ENCODE peak calls at places on chromosomes 13 and 19, in six cellular contexts. One of them, this sample, is unnamed. For H3K9me3 and H3K36me3, the result is how much of the 10 kb centered on the place peaks cover.

GRCh38 chr13:62706035-62706434 is 1290.4 kb upstream of the PCDH20 start:
- DNase-seq in stomach: no peak
- DNase-seq in endothelial cell of umbilical vein: no peak
- DNase-seq in endodermal cell: no peak
- DNase-seq in DND-41: no peak
- DNase-seq in breast epithelium: no peak
- DNase-seq in this sample: no peak

GRCh38 chr19:33189453-33189852 is 4.7 kb upstream of the LRP3 start:
- DNase-seq in breast epithelium: no peak
- DNase-seq in DND-41: no peak
- DNase-seq in endothelial cell of umbilical vein: no peak
- DNase-seq in endodermal cell: peak
- DNase-seq in stomach: no peak
- DNase-seq in this sample: no peak

GRCh38 chr19:8638078-8638619 is 7.7 kb downstream of the NFILZ start:
- DNase-seq in endodermal cell: no peak
- DNase-seq in breast epithelium: no peak
- DNase-seq in DND-41: no peak
- DNase-seq in stomach: peak
- DNase-seq in endothelial cell of umbilical vein: no peak
- DNase-seq in this sample: no peak

GRCh38 chr19:3873151-3873550 is 4.3 kb upstream of the ZFR2 start:
- DNase-seq in stomach: no peak
- DNase-seq in endodermal cell: no peak
- DNase-seq in breast epithelium: no peak
- DNase-seq in DND-41: no peak
- DNase-seq in endothelial cell of umbilical vein: no peak
- DNase-seq in this sample: no peak

GRCh38 chr13:30410705-30411125 is 11.6 kb upstream of the UBE2L5 start:
- DNase-seq in stomach: no peak
- DNase-seq in breast epithelium: no peak
- DNase-seq in endodermal cell: no peak
- DNase-seq in endothelial cell of umbilical vein: no peak
- DNase-seq in DND-41: no peak
- DNase-seq in this sample: no peak

GRCh38 chr19:43425567-43426392 is 11.1 kb downstream of the TEX101 start:
- DNase-seq in endodermal cell: peak
- DNase-seq in DND-41: no peak
- DNase-seq in endothelial cell of umbilical vein: no peak
- DNase-seq in stomach: peak
- DNase-seq in breast epithelium: peak
- DNase-seq in this sample: no peak

GRCh38 chr19:4988770-4989251 is 19.9 kb downstream of the KDM4B start:
- DNase-seq in stomach: no peak
- DNase-seq in endodermal cell: peak
- DNase-seq in DND-41: no peak
- DNase-seq in breast epithelium: no peak
- DNase-seq in endothelial cell of umbilical vein: no peak
- DNase-seq in this sample: peak

GRCh38 chr19:41977916-41978315 is 16.1 kb downstream of the ATP1A3 start:
- DNase-seq in breast epithelium: no peak
- DNase-seq in endothelial cell of umbilical vein: no peak
- DNase-seq in DND-41: no peak
- DNase-seq in endodermal cell: no peak
- DNase-seq in stomach: no peak
- DNase-seq in this sample: no peak

GRCh38 chr13:75761373-75761772 is 125.2 kb downstream of the LMO7 start:
- DNase-seq in stomach: no peak
- DNase-seq in breast epithelium: no peak
- DNase-seq in endodermal cell: no peak
- DNase-seq in DND-41: no peak
- DNase-seq in endothelial cell of umbilical vein: no peak
- DNase-seq in this sample: no peak

DNA sequence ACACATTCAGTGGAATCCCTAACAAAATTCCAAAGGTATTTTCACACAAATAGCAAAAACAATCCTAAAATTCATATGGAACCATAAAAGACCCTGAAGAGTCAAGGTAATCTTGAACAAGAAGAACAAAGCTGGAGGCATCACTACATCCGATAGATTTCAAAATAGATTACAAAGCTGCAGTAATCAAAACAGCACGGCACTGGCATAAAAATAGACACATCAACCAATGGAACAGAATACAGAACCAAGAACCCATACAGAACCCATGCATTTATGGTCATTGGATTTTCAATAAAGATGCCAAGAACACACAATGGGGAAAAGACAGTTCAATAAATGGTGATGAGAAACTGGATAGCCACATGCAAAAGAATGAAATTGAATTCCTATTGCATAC is 32.5 kb downstream of the ZNF566 start:
- DNase-seq in endothelial cell of umbilical vein: no peak
- DNase-seq in DND-41: no peak
- DNase-seq in breast epithelium: no peak
- DNase-seq in endodermal cell: no peak
- DNase-seq in stomach: no peak
- DNase-seq in this sample: no peak
- H3K9me3 ChIP-seq in endothelial cell of umbilical vein: under half
- H3K9me3 ChIP-seq in DND-41: under half
- H3K9me3 ChIP-seq in breast epithelium: half or more
- H3K9me3 ChIP-seq in endodermal cell: half or more
- H3K9me3 ChIP-seq in stomach: half or more
- H3K9me3 ChIP-seq in this sample: under half

GRCh38 chr19:44848036-44848804 is 2.1 kb downstream of the NECTIN2 start:
- DNase-seq in endothelial cell of umbilical vein: peak
- DNase-seq in stomach: no peak
- DNase-seq in endodermal cell: peak
- DNase-seq in breast epithelium: no peak
- DNase-seq in DND-41: no peak
- DNase-seq in this sample: no peak

GRCh38 chr19:44848805-44849457 is 2.8 kb downstream of the NECTIN2 start:
- DNase-seq in stomach: no peak
- DNase-seq in endodermal cell: peak
- DNase-seq in DND-41: no peak
- DNase-seq in breast epithelium: no peak
- DNase-seq in endothelial cell of umbilical vein: peak
- DNase-seq in this sample: no peak

GRCh38 chr19:44847144-44848035 is 1.3 kb downstream of the NECTIN2 start:
- DNase-seq in DND-41: no peak
- DNase-seq in endodermal cell: peak
- DNase-seq in breast epithelium: peak
- DNase-seq in endothelial cell of umbilical vein: peak
- DNase-seq in stomach: peak
- DNase-seq in this sample: peak

GRCh38 chr19:44851427-44851826 is 5.3 kb downstream of the NECTIN2 start:
- DNase-seq in breast epithelium: no peak
- DNase-seq in endothelial cell of umbilical vein: no peak
- DNase-seq in DND-41: no peak
- DNase-seq in stomach: no peak
- DNase-seq in endodermal cell: no peak
- DNase-seq in this sample: no peak

DNA sequence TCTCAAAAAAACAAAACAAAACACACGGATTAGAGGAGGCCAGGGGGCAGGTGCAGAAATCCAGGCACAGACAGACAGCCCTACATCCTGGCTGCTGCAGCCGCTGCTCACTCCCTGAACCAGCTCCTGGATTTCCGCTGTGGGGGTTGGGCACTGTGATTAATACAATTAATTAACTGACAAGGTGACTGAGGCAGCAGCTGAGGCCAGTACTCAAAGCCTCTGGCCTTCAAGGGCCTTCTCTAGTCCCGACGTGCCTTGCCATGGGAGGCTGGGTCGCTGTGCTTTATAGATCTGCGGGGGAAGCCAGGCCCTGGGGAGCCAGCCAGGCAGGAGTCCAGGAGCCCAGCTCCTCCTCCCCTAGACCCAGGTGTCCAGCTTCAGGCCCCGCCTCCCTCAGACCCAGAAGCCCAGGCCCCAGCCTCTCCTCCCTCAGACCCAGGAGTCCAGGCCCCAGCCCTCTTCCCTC is 4.6 kb downstream of the NECTIN2 start:
- DNase-seq in breast epithelium: no peak
- DNase-seq in endothelial cell of umbilical vein: peak
- DNase-seq in DND-41: no peak
- DNase-seq in stomach: peak
- DNase-seq in endodermal cell: no peak
- DNase-seq in this sample: peak
- H3K27ac ChIP-seq in breast epithelium: peak
- H3K27ac ChIP-seq in endothelial cell of umbilical vein: peak
- H3K27ac ChIP-seq in DND-41: no peak
- H3K27ac ChIP-seq in stomach: no peak
- H3K27ac ChIP-seq in endodermal cell: no peak
- H3K27ac ChIP-seq in this sample: no peak

DNA sequence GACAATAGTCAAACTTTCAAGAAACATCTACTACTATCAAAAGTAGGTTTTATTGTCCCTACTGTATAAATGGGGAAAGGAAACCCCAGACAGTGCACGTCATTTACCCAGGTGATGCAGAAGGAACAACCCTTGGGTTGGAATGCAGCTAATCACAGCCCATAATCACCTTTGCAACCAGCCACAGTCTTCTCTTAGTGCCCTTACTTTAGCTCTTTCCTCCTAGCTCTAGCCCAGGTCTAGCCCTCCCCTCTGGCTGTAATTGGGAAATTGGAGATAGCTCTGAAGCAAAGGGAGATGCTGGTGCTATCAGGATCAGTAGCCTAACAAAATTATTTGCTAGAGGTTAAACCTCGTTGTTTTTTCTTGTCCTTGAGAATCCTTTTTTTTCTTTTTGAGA is 25.5 kb upstream of the TSC22D1 start:
- DNase-seq in breast epithelium: no peak
- DNase-seq in stomach: no peak
- DNase-seq in DND-41: no peak
- DNase-seq in endodermal cell: peak
- DNase-seq in endothelial cell of umbilical vein: no peak
- DNase-seq in this sample: no peak
- H3K36me3 ChIP-seq in breast epithelium: under half
- H3K36me3 ChIP-seq in stomach: under half
- H3K36me3 ChIP-seq in DND-41: under half
- H3K36me3 ChIP-seq in endodermal cell: under half
- H3K36me3 ChIP-seq in endothelial cell of umbilical vein: under half
- H3K36me3 ChIP-seq in this sample: under half

GRCh38 chr19:15862444-15862843 is 35.4 kb downstream of the CYP4F2 start:
- DNase-seq in breast epithelium: no peak
- DNase-seq in endodermal cell: no peak
- DNase-seq in endothelial cell of umbilical vein: no peak
- DNase-seq in DND-41: no peak
- DNase-seq in stomach: no peak
- DNase-seq in this sample: no peak

GRCh38 chr19:15866646-15867045 is 31.2 kb downstream of the CYP4F2 start:
- DNase-seq in endodermal cell: no peak
- DNase-seq in endothelial cell of umbilical vein: no peak
- DNase-seq in stomach: no peak
- DNase-seq in breast epithelium: no peak
- DNase-seq in DND-41: no peak
- DNase-seq in this sample: no peak

GRCh38 chr19:15863272-15863671 is 34.6 kb downstream of the CYP4F2 start:
- DNase-seq in DND-41: no peak
- DNase-seq in endothelial cell of umbilical vein: no peak
- DNase-seq in stomach: no peak
- DNase-seq in breast epithelium: no peak
- DNase-seq in endodermal cell: no peak
- DNase-seq in this sample: no peak

GRCh38 chr19:15860522-15860921 is 37.4 kb downstream of the CYP4F2 start:
- DNase-seq in endodermal cell: no peak
- DNase-seq in DND-41: no peak
- DNase-seq in stomach: no peak
- DNase-seq in breast epithelium: no peak
- DNase-seq in endothelial cell of umbilical vein: no peak
- DNase-seq in this sample: no peak

GRCh38 chr19:15864824-15865223 is 33.0 kb downstream of the CYP4F2 start:
- DNase-seq in breast epithelium: no peak
- DNase-seq in endodermal cell: no peak
- DNase-seq in DND-41: no peak
- DNase-seq in stomach: no peak
- DNase-seq in endothelial cell of umbilical vein: no peak
- DNase-seq in this sample: no peak
- H3K9me3 ChIP-seq in breast epithelium: under half
- H3K9me3 ChIP-seq in endodermal cell: under half
- H3K9me3 ChIP-seq in DND-41: under half
- H3K9me3 ChIP-seq in stomach: under half
- H3K9me3 ChIP-seq in endothelial cell of umbilical vein: under half
- H3K9me3 ChIP-seq in this sample: under half

DNA sequence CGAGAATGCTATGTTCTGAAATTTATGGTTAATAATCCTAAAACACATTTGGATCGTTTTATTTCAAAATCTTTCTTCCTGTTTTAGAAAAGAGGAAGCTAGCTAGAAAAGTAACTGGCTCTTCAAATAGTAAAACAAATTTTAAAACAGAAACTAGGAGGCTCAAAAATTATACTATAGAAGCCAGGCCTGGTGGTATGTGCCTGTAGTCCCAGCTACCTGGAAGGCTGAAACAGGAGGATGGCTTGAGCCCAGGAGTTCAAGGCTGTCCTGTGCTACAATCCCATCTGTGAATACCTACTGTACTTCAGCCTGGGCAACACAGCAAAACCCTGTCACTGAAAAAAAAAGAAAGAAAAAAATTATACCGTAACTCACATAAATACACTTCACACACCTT is 57.9 kb downstream of the ELF1 start:
- DNase-seq in DND-41: no peak
- DNase-seq in stomach: no peak
- DNase-seq in endodermal cell: no peak
- DNase-seq in endothelial cell of umbilical vein: no peak
- DNase-seq in breast epithelium: no peak
- DNase-seq in this sample: no peak
- H3K27ac ChIP-seq in DND-41: peak
- H3K27ac ChIP-seq in stomach: no peak
- H3K27ac ChIP-seq in endodermal cell: no peak
- H3K27ac ChIP-seq in endothelial cell of umbilical vein: no peak
- H3K27ac ChIP-seq in breast epithelium: no peak
- H3K27ac ChIP-seq in this sample: no peak